ENCODE peak calls at places on chromosomes 13 and 19, in four cellular contexts. V is PC-3, J is fibroblast of villous mesenchyme, N is ascending aorta. Z is an unnamed sample.

GRCh38 chr13:33775339-33776108 is 42.4 kb upstream of the RFC3 start:
- DNase-seq in V (no peak), J (no peak), N (no peak), Z (no peak)

GRCh38 chr19:4512070-4512469 is 6.2 kb downstream of the PLIN4 start:
- DNase-seq in V (no peak), J (no peak), N (no peak), Z (no peak)

GRCh38 chr19:10998045-10998533 is 37.3 kb downstream of the SMARCA4 start:
- DNase-seq in V (peak), J (peak), N (no peak), Z (no peak)

GRCh38 chr13:22144806-22145205 is 473.9 kb downstream of the FGF9 start:
- DNase-seq in V (no peak), J (no peak), N (no peak), Z (no peak)

GRCh38 chr13:52359534-52359933 is 46.4 kb downstream of the THSD1 start:
- DNase-seq in V (no peak), J (no peak), N (no peak), Z (no peak)

GRCh38 chr13:110685305-110685704 is 20.6 kb downstream of the CARS2 start:
- DNase-seq in V (no peak), J (peak), N (peak), Z (no peak)

GRCh38 chr13:47478985-47479384 is 522.1 kb downstream of the SUCLA2 start:
- DNase-seq in V (peak), J (no peak), N (no peak), Z (no peak)

GRCh38 chr13:110683203-110683883 is 22.6 kb downstream of the CARS2 start:
- DNase-seq in V (peak), J (peak), N (peak), Z (no peak)

GRCh38 chr19:51702103-51702753 is 9.1 kb downstream of the SPACA6 start:
- DNase-seq in V (peak), J (peak), N (peak), Z (peak)

GRCh38 chr19:32570081-32570785 is 10.8 kb upstream of the PDCD5 start:
- DNase-seq in V (peak), J (peak), N (no peak), Z (peak)

GRCh38 chr13:30331331-30331771 is 24.0 kb upstream of the KATNAL1 start:
- DNase-seq in V (no peak), J (peak), N (peak), Z (no peak)

GRCh38 chr19:43812689-43813088 is 10.4 kb upstream of the LYPD5 start:
- DNase-seq in V (no peak), J (no peak), N (no peak), Z (no peak)

GRCh38 chr19:39874404-39874803 is 28.2 kb upstream of the FBL start:
- DNase-seq in V (no peak), J (no peak), N (no peak), Z (no peak)

GRCh38 chr13:72952529-72953141 is 106.2 kb upstream of the KLF5 start:
- DNase-seq in V (peak), J (no peak), N (no peak), Z (no peak)

GRCh38 chr19:12085074-12085818 is 20.7 kb downstream of the ZNF844 start:
- DNase-seq in V (no peak), J (no peak), N (no peak), Z (peak)

GRCh38 chr13:114034481-114034891 is 60.6 kb upstream of the C13orf46 start:
- DNase-seq in V (no peak), J (peak), N (no peak), Z (no peak)

GRCh38 chr13:99303863-99304521 is 3.2 kb downstream of the GPR183 start:
- DNase-seq in V (no peak), J (no peak), N (no peak), Z (no peak)

GRCh38 chr19:32896516-32897214 is 27.1 kb upstream of the SLC7A9 start:
- DNase-seq in V (no peak), J (peak), N (no peak), Z (no peak)

GRCh38 chr19:55220525-55220924 is 8.0 kb downstream of the TMEM86B start:
- DNase-seq in V (no peak), J (no peak), N (no peak), Z (no peak)

GRCh38 chr13:97125051-97125809 is 96.9 kb upstream of the MBNL2 start:
- DNase-seq in V (peak), J (peak), N (no peak), Z (peak)

GRCh38 chr19:52522555-52522954 is 4.9 kb upstream of the ZNF808 start:
- DNase-seq in V (no peak), J (no peak), N (no peak), Z (no peak)

GRCh38 chr13:44920013-44920412 is 69.3 kb downstream of the NUFIP1 start:
- DNase-seq in V (no peak), J (no peak), N (no peak), Z (no peak)

GRCh38 chr13:29922896-29923295 is 72.5 kb upstream of the UBL3 start:
- DNase-seq in V (peak), J (peak), N (no peak), Z (no peak)

GRCh38 chr13:110380359-110381028 is 73.4 kb downstream of the COL4A2 start:
- DNase-seq in V (peak), J (peak), N (no peak), Z (no peak)

GRCh38 chr13:34698953-34699352 is 243.1 kb upstream of the NBEA start:
- DNase-seq in V (no peak), J (peak), N (no peak), Z (no peak)

GRCh38 chr19:30602661-30603322 is 230.6 kb downstream of the ZNF536 start:
- DNase-seq in V (no peak), J (no peak), N (no peak), Z (no peak)

GRCh38 chr19:35995655-35995993 is 636 bp downstream of the SDHAF1 start:
- DNase-seq in V (peak), J (peak), N (no peak), Z (peak)

GRCh38 chr13:41548870-41549269 is 91.5 kb downstream of the RGCC start:
- DNase-seq in V (no peak), J (no peak), N (no peak), Z (no peak)
- TF ChIP-seq CTCF in V (no peak), J (no peak), N (no peak), Z (no peak)

GRCh38 chr19:48218964-48219363 is 36.7 kb downstream of the CARD8 start:
- DNase-seq in V (peak), J (peak), N (no peak), Z (no peak)
- TF ChIP-seq CTCF in V (no peak), J (no peak), N (no peak), Z (no peak)

GRCh38 chr19:959935-960502 is 24.1 kb upstream of the WDR18 start:
- DNase-seq in V (no peak), J (no peak), N (no peak), Z (no peak)
- TF ChIP-seq CTCF in V (no peak), J (no peak), N (no peak), Z (no peak)

DNA sequence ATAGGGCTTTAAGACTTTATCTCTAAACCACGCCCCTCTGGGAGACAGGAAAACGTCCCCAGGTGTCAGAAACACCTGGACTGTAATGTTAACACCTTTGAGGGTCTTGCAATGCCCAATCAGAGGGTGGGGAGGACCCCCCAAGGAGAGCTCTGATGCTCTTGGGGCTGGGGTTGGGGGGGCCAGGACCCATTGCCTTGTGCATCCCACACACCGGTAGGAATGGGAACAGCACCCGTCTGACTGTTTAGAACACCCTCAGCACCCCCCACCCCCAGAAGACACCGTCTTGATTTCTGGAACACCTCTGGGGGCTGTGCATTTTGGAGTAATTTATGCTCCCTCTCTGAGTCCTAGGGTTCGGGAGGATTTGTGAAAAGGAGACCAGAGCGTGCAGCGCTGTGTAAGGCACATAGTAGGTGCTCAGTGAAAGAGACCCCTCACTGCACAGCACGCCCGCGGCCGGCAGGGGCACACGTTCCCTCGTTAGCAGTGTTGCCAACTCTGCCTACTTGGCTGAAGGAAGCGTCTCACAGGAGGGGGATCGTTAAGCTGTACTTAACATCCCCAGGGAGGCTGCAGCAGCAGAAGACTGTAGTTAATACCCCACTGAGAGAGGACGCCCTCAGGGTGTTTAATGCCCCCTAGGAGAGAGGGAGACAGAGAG is 2.8 kb upstream of the ERFL start:
- DNase-seq in V (no peak), J (no peak), N (no peak), Z (no peak)
- TF ChIP-seq CTCF in V (no peak), J (peak), N (no peak), Z (peak)

Z was measured in activated CD8-positive, alpha-beta T cell treated with anti-CD3 and anti-CD28 coated beads for 36 hours.